ENCODE peak calls at places on chromosomes 2 and 18, in five cellular contexts. One of them, this sample, is unnamed.

GRCh38 chr18:49730951-49731391 is 82.4 kb downstream of the ACAA2 start:
- DNase-seq in smooth muscle cell of the brain vasculature: no peak
- DNase-seq in stimulated activated CD4-positive, alpha-beta T cell treated with anti-CD3 and anti-CD28 coated beads, Interleukin-12 subunit alpha, Interleukin-12 subunit beta, amount 100 ng/mL, for 4 hours: no peak
- DNase-seq in tibial nerve: no peak
- DNase-seq in SW480: no peak
- DNase-seq in this sample: no peak

GRCh38 chr18:25898965-25899364 is 191.4 kb downstream of the SS18 start:
- DNase-seq in SW480: no peak
- DNase-seq in tibial nerve: no peak
- DNase-seq in smooth muscle cell of the brain vasculature: no peak
- DNase-seq in stimulated activated CD4-positive, alpha-beta T cell treated with anti-CD3 and anti-CD28 coated beads, Interleukin-12 subunit alpha, Interleukin-12 subunit beta, amount 100 ng/mL, for 4 hours: no peak
- DNase-seq in this sample: no peak

GRCh38 chr2:206392118-206392517 is 51.2 kb upstream of the ADAM23 start:
- DNase-seq in smooth muscle cell of the brain vasculature: no peak
- DNase-seq in stimulated activated CD4-positive, alpha-beta T cell treated with anti-CD3 and anti-CD28 coated beads, Interleukin-12 subunit alpha, Interleukin-12 subunit beta, amount 100 ng/mL, for 4 hours: no peak
- DNase-seq in SW480: peak
- DNase-seq in tibial nerve: no peak
- DNase-seq in this sample: no peak

GRCh38 chr2:30714811-30715709 is 92.2 kb downstream of the CAPN13 start:
- DNase-seq in stimulated activated CD4-positive, alpha-beta T cell treated with anti-CD3 and anti-CD28 coated beads, Interleukin-12 subunit alpha, Interleukin-12 subunit beta, amount 100 ng/mL, for 4 hours: no peak
- DNase-seq in SW480: no peak
- DNase-seq in smooth muscle cell of the brain vasculature: no peak
- DNase-seq in tibial nerve: no peak
- DNase-seq in this sample: no peak

GRCh38 chr2:16950436-16950835 is 284.8 kb upstream of the CYRIA start:
- DNase-seq in smooth muscle cell of the brain vasculature: no peak
- DNase-seq in SW480: no peak
- DNase-seq in stimulated activated CD4-positive, alpha-beta T cell treated with anti-CD3 and anti-CD28 coated beads, Interleukin-12 subunit alpha, Interleukin-12 subunit beta, amount 100 ng/mL, for 4 hours: no peak
- DNase-seq in tibial nerve: no peak
- DNase-seq in this sample: no peak

GRCh38 chr18:21110667-21111350 is 804 bp downstream of the ROCK1 start:
- DNase-seq in stimulated activated CD4-positive, alpha-beta T cell treated with anti-CD3 and anti-CD28 coated beads, Interleukin-12 subunit alpha, Interleukin-12 subunit beta, amount 100 ng/mL, for 4 hours: peak
- DNase-seq in tibial nerve: no peak
- DNase-seq in SW480: peak
- DNase-seq in smooth muscle cell of the brain vasculature: no peak
- DNase-seq in this sample: peak

GRCh38 chr2:68653538-68653982 is 10.2 kb downstream of the PROKR1 start:
- DNase-seq in smooth muscle cell of the brain vasculature: peak
- DNase-seq in stimulated activated CD4-positive, alpha-beta T cell treated with anti-CD3 and anti-CD28 coated beads, Interleukin-12 subunit alpha, Interleukin-12 subunit beta, amount 100 ng/mL, for 4 hours: peak
- DNase-seq in tibial nerve: no peak
- DNase-seq in SW480: peak
- DNase-seq in this sample: peak

GRCh38 chr2:181682795-181683517 is 2.6 kb upstream of the NEUROD1 start:
- DNase-seq in SW480: no peak
- DNase-seq in tibial nerve: no peak
- DNase-seq in stimulated activated CD4-positive, alpha-beta T cell treated with anti-CD3 and anti-CD28 coated beads, Interleukin-12 subunit alpha, Interleukin-12 subunit beta, amount 100 ng/mL, for 4 hours: no peak
- DNase-seq in smooth muscle cell of the brain vasculature: no peak
- DNase-seq in this sample: no peak

GRCh38 chr18:13543144-13543543 is 183.2 kb downstream of the FAM210A start:
- DNase-seq in tibial nerve: no peak
- DNase-seq in SW480: no peak
- DNase-seq in stimulated activated CD4-positive, alpha-beta T cell treated with anti-CD3 and anti-CD28 coated beads, Interleukin-12 subunit alpha, Interleukin-12 subunit beta, amount 100 ng/mL, for 4 hours: no peak
- DNase-seq in smooth muscle cell of the brain vasculature: no peak
- DNase-seq in this sample: no peak

GRCh38 chr2:70616168-70616694 is 62.6 kb upstream of the TGFA start:
- DNase-seq in smooth muscle cell of the brain vasculature: no peak
- DNase-seq in SW480: peak
- DNase-seq in tibial nerve: no peak
- DNase-seq in stimulated activated CD4-positive, alpha-beta T cell treated with anti-CD3 and anti-CD28 coated beads, Interleukin-12 subunit alpha, Interleukin-12 subunit beta, amount 100 ng/mL, for 4 hours: no peak
- DNase-seq in this sample: no peak

GRCh38 chr2:27075219-27075871 is 3.1 kb upstream of the EMILIN1 start:
- DNase-seq in smooth muscle cell of the brain vasculature: no peak
- DNase-seq in tibial nerve: no peak
- DNase-seq in SW480: no peak
- DNase-seq in stimulated activated CD4-positive, alpha-beta T cell treated with anti-CD3 and anti-CD28 coated beads, Interleukin-12 subunit alpha, Interleukin-12 subunit beta, amount 100 ng/mL, for 4 hours: peak
- DNase-seq in this sample: no peak

GRCh38 chr18:24488824-24489493 is 28.5 kb downstream of the HRH4 start:
- DNase-seq in SW480: peak
- DNase-seq in stimulated activated CD4-positive, alpha-beta T cell treated with anti-CD3 and anti-CD28 coated beads, Interleukin-12 subunit alpha, Interleukin-12 subunit beta, amount 100 ng/mL, for 4 hours: no peak
- DNase-seq in tibial nerve: no peak
- DNase-seq in smooth muscle cell of the brain vasculature: no peak
- DNase-seq in this sample: no peak

GRCh38 chr2:96841707-96842495 is 1.9 kb downstream of the ANKRD23 start:
- DNase-seq in stimulated activated CD4-positive, alpha-beta T cell treated with anti-CD3 and anti-CD28 coated beads, Interleukin-12 subunit alpha, Interleukin-12 subunit beta, amount 100 ng/mL, for 4 hours: no peak
- DNase-seq in SW480: no peak
- DNase-seq in tibial nerve: no peak
- DNase-seq in smooth muscle cell of the brain vasculature: no peak
- DNase-seq in this sample: no peak

This sample was measured in natural killer cell treated with Interleukin-12 subunit alpha and Interleukin-12 subunit beta and Interleukin-15 and Interleukin-18, amount 100 ng/mL, for 72 hours.